ENCODE peak calls at places on chromosomes 3 and 15, in ten cellular contexts. F is Panc1, I is aorta, Q is heart left ventricle, S is IMR-90, U is kidney, B is HCT116, M is fibroblast of lung, O is lower lobe of right lung, Y is endothelial cell of umbilical vein. D is an unnamed sample. For H3K36me3, the result is how much of the 10 kb centered on the place peaks cover.

GRCh38 chr15:49712846-49713450 is 92.1 kb downstream of the DTWD1 start:
- DNase-seq in I (no peak), O (no peak), U (no peak), Q (no peak), F (no peak), M (no peak), B (no peak), S (no peak), Y (no peak), D (no peak)

GRCh38 chr15:61422773-61423172 is 193.7 kb upstream of the RORA start:
- DNase-seq in S (no peak), M (no peak), U (no peak), B (no peak), I (no peak), F (no peak), Y (no peak), Q (no peak), O (no peak), D (no peak)

GRCh38 chr3:141878812-141879211 is 2.4 kb downstream of the ATP1B3 start:
- DNase-seq in B (no peak), Y (peak), S (peak), U (no peak), O (no peak), M (peak), F (no peak), I (no peak), Q (no peak), D (no peak)

GRCh38 chr3:105867690-105868449 is 942 bp downstream of the CBLB start:
- DNase-seq in I (no peak), U (no peak), M (no peak), O (no peak), Q (no peak), S (no peak), B (no peak), F (no peak), Y (peak), D (no peak)

GRCh38 chr15:86650084-86650483 is 570.4 kb downstream of the AGBL1 start:
- DNase-seq in B (no peak), S (no peak), M (peak), F (no peak), U (no peak), O (no peak), Q (no peak), Y (no peak), I (no peak), D (no peak)

GRCh38 chr3:27658741-27659140 is 63.4 kb downstream of the EOMES start:
- DNase-seq in F (no peak), O (no peak), B (no peak), S (no peak), M (no peak), Q (no peak), I (no peak), U (no peak), Y (no peak), D (no peak)

GRCh38 chr3:132378048-132378762 is 39.1 kb upstream of the DNAJC13 start:
- DNase-seq in U (no peak), F (no peak), Y (no peak), S (no peak), O (no peak), I (no peak), Q (no peak), M (no peak), B (no peak), D (no peak)

GRCh38 chr3:37096972-37097371 is 77.4 kb downstream of the LRRFIP2 start:
- DNase-seq in F (no peak), S (no peak), U (no peak), I (no peak), O (no peak), B (no peak), M (peak), Y (peak), Q (no peak), D (peak)

GRCh38 chr3:64061628-64062027 is 38.3 kb upstream of the PSMD6 start:
- DNase-seq in U (no peak), F (no peak), Y (no peak), I (no peak), B (no peak), S (no peak), O (no peak), Q (no peak), M (no peak), D (no peak)

GRCh38 chr3:37902674-37903073 is 41.0 kb downstream of the CTDSPL start:
- DNase-seq in S (no peak), I (no peak), Y (no peak), U (no peak), F (no peak), B (no peak), Q (no peak), O (no peak), M (no peak), D (no peak)

GRCh38 chr3:172760406-172760805 is 9.9 kb downstream of the ECT2 start:
- DNase-seq in U (no peak), Q (no peak), F (no peak), I (no peak), B (no peak), O (no peak), Y (no peak), M (peak), S (peak), D (no peak)

GRCh38 chr3:120848503-120848902 is 59.5 kb upstream of the STXBP5L start:
- DNase-seq in U (no peak), Q (no peak), B (no peak), I (no peak), M (no peak), F (no peak), O (no peak), Y (no peak), S (no peak), D (no peak)

GRCh38 chr3:37291275-37291700 is 116.9 kb upstream of the LRRFIP2 start:
- DNase-seq in B (no peak), O (no peak), U (no peak), S (peak), Q (no peak), I (no peak), F (peak), Y (peak), M (peak), D (no peak)

GRCh38 chr3:171157286-171157685 is 130.8 kb upstream of the SLC2A2 start:
- DNase-seq in Q (peak), I (no peak), M (no peak), Y (no peak), O (no peak), U (no peak), B (no peak), F (no peak), S (no peak), D (no peak)

GRCh38 chr15:67124111-67124510 is 58.7 kb downstream of the SMAD3 start:
- DNase-seq in F (no peak), U (no peak), S (no peak), Y (no peak), I (no peak), O (no peak), M (no peak), Q (no peak), B (no peak), D (no peak)

GRCh38 chr3:119628390-119628789 is 30.7 kb downstream of the PLA1A start:
- DNase-seq in B (no peak), U (no peak), Q (no peak), I (no peak), O (no peak), M (no peak), F (no peak), S (no peak), Y (no peak), D (no peak)

GRCh38 chr3:8052599-8053185 is 448.9 kb upstream of the LMCD1 start:
- DNase-seq in Q (no peak), S (no peak), U (no peak), I (no peak), O (no peak), M (peak), B (no peak), F (no peak), Y (no peak), D (no peak)

GRCh38 chr3:190286014-190286413 is 36.2 kb downstream of the CLDN1 start:
- DNase-seq in B (no peak), O (no peak), F (no peak), Q (no peak), I (no peak), S (no peak), Y (no peak), M (no peak), U (no peak), D (no peak)

GRCh38 chr3:61771976-61772375 is 210.6 kb downstream of the PTPRG start:
- DNase-seq in Q (no peak), U (no peak), O (no peak), M (peak), Y (no peak), I (no peak), S (no peak), B (no peak), F (no peak), D (no peak)

GRCh38 chr15:68031406-68031805 is 22.7 kb upstream of the PIAS1 start:
- DNase-seq in I (no peak), F (no peak), Y (no peak), Q (no peak), B (no peak), U (no peak), O (no peak), M (no peak), S (no peak), D (no peak)

GRCh38 chr3:35679409-35680080 is 40.2 kb downstream of the ARPP21 start:
- DNase-seq in M (no peak), B (no peak), Y (no peak), U (no peak), F (no peak), O (no peak), Q (no peak), I (no peak), S (no peak), D (no peak)

GRCh38 chr3:52293491-52294319 is 6.1 kb downstream of the GLYCTK start:
- DNase-seq in B (no peak), Q (no peak), S (no peak), F (no peak), I (peak), O (peak), Y (no peak), U (peak), M (no peak), D (no peak)

GRCh38 chr3:42780892-42781700 is 8.0 kb upstream of the CCDC13 start:
- DNase-seq in Y (peak), Q (no peak), O (no peak), S (peak), F (no peak), U (no peak), I (no peak), B (peak), M (peak), D (no peak)

GRCh38 chr15:95326689-95327525 is 1003.6 kb upstream of the NR2F2 start:
- DNase-seq in F (no peak), Y (peak), Q (no peak), S (no peak), M (no peak), B (no peak), U (peak), I (no peak), O (no peak), D (no peak)

GRCh38 chr15:66670698-66671580 is 31.1 kb upstream of the SMAD6 start:
- DNase-seq in M (no peak), I (no peak), U (peak), F (no peak), S (no peak), Q (no peak), O (peak), Y (no peak), B (peak), D (no peak)

DNA sequence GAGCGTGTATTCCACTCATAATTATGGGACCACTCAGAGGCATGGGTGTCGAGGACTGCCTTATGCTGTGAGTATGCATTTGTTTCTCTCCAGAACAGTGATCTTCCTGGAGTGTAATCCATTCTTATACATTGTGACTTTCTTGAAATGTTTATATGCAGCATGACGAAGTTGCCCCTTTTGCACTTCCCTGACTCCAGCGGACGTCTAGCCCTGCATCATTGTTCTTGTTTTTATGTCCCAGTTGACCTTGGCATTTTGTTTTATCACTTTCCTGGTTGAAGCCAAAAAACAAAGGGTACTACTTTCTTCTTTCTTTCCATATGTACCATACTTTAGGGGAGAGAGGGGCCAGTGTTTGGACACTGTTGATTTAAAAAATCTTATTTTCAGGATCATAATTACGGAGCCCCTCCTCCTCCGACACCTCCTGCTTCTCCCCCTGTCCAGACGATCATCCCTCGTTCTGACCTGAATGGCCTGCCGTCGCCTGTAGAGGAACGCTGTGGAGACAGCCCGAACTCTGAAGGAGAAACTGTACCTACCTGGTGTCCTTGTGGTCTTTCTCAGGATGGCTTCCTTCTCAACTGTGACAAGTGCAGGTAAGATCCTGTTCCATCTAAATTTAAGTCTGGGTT is 36.6 kb downstream of the SETD5 start:
- DNase-seq in U (no peak), I (no peak), M (no peak), Y (no peak), F (no peak), S (no peak), B (no peak), O (no peak), Q (no peak), D (no peak)
- H3K36me3 ChIP-seq in U (half or more), I (under half), M (under half), Y (half or more), F (half or more), S (half or more), B (half or more), O (half or more), Q (half or more), D (half or more)

GRCh38 chr3:188254489-188255070 is 100.6 kb downstream of the LPP start:
- DNase-seq in F (no peak), M (no peak), Q (no peak), U (no peak), O (no peak), I (no peak), B (no peak), Y (no peak), S (no peak), D (no peak)

GRCh38 chr3:188253123-188253793 is 99.3 kb downstream of the LPP start:
- DNase-seq in Y (no peak), O (no peak), Q (no peak), F (no peak), U (no peak), B (no peak), I (no peak), M (no peak), S (no peak), D (no peak)

GRCh38 chr3:188256764-188257163 is 102.8 kb downstream of the LPP start:
- DNase-seq in I (no peak), F (no peak), Y (no peak), B (no peak), S (no peak), O (no peak), Q (no peak), M (no peak), U (no peak), D (no peak)

GRCh38 chr3:188253800-188254452 is 100.0 kb downstream of the LPP start:
- DNase-seq in I (no peak), U (no peak), S (no peak), B (no peak), Y (no peak), F (no peak), O (no peak), Q (no peak), M (no peak), D (no peak)

DNA sequence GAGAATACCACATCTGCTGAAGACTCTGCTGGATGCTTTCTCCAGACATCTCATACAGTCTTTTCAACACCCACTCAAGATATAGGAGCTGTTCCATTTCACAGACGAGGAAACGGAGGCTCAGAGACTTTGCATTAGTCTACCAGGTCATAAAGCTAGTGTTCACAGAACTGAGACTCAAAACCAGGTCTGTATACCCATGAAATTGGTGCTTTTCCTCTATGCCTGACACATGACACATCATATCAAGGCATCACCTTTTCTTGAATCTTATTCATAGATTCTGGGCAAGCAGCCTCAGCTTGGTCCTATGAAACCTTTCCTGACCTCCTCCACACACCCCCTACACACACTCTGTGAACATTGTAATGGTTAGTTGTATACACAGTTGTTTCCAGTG is 101.2 kb downstream of the LPP start:
- DNase-seq in O (no peak), U (no peak), B (no peak), I (no peak), Y (no peak), M (no peak), Q (no peak), S (no peak), F (no peak), D (no peak)
- H3K27ac ChIP-seq in O (no peak), U (no peak), B (no peak), I (peak), Y (no peak), M (no peak), Q (no peak), S (no peak), F (no peak), D (no peak)

DNA sequence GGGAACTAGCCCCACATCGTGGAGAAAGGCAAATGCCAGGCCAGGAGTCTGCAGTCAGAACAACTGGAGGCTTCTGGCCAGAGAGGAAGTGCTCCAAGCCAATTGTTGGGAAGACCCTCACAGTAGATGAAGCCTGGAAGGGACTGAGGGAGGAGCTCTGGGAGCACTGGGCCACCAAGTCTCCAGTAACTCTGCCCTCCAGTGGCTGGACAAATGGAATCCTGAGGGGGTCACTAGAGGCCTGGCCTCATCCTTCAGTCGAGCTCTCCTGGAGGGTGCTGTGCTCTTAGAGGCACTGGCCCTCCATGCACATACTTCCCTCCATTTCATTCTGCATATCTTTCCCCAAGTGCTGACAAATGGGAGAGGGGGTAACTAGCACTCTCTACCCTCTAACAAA is 103.0 kb downstream of the MYLK start:
- DNase-seq in B (no peak), S (no peak), Q (no peak), Y (no peak), O (no peak), M (no peak), I (no peak), F (no peak), U (no peak), D (no peak)
- H3K36me3 ChIP-seq in B (under half), S (under half), Q (under half), Y (under half), O (under half), M (under half), I (under half), F (under half), U (under half), D (under half)

DNA sequence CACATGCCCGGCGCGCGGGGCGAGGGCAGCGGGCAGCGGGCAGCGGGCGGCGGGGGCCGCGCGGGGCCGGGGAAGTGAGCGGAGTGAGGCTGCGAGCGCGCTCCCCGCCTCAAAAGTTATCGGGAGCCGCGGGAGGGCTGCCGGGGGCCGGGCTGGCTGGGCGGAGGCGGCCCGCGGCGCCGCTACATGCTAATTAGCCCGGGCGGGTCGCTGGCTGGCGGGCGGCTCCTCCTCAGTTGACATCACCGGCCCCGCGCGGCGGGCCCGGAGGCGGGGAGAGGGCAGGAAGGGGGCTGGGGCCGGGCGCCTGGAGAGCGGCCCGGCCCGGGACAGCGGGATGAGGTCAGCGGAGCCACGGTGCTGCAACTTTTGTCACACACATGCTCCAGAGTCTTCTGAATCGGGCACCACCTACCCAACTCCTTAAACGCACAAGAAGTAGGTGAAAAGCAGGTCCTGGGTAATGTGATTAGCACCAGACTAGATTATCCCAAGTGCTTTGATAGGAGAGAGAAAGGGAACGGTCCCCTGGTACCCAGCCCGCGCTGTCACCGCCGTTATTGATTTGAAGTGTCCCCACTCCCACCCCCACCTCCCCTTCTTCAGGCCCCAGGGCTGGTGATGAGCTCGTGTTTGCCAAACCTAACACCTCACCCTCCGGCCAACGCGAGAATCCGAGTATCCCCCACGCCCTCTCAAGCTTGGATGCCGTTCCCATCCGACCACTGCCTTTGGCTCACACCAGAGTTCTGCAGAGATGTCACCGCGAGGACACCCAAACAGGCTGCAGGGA is at the start of gene HEG1:
- DNase-seq in I (peak), Q (peak), O (peak), U (peak), M (peak), B (no peak), Y (peak), F (no peak), S (peak), D (peak)
- H3K27ac ChIP-seq in I (peak), Q (peak), O (peak), U (peak), M (peak), B (peak), Y (peak), F (peak), S (peak), D (peak)

GRCh38 chr3:48960841-48961413 is 29.1 kb upstream of the P4HTM start:
- DNase-seq in Y (no peak), S (no peak), B (no peak), I (no peak), F (no peak), M (no peak), O (no peak), Q (no peak), U (no peak), D (no peak)

GRCh38 chr3:48962340-48962739 is 27.7 kb upstream of the P4HTM start:
- DNase-seq in B (no peak), Q (no peak), I (no peak), O (no peak), M (no peak), F (no peak), U (no peak), Y (no peak), S (no peak), D (no peak)

GRCh38 chr3:48962939-48963338 is 27.1 kb upstream of the P4HTM start:
- DNase-seq in F (no peak), U (no peak), S (no peak), Q (no peak), I (no peak), O (no peak), Y (no peak), B (no peak), M (no peak), D (no peak)

GRCh38 chr3:48966367-48966766 is 23.7 kb upstream of the P4HTM start:
- DNase-seq in Q (no peak), S (peak), U (no peak), O (no peak), F (no peak), Y (no peak), M (no peak), I (no peak), B (no peak), D (no peak)

DNA sequence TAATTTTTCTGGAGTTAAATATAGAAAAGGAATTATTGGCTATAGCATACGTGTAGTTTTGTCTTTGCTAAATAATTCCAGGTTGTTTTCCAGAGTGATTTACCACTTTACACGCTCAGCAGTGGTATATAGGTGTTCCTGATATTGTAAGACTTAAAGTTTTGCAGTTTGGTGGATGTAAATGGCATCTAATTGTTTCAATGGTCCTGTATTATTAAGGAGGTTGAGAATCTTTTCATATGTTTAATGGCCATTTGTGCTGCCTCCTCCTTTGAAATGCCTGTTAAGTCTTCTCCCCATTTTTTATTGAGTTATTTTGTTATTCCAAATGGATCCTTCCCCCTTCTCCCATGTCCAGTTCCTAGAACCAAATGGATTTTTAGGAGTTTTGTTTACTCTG is 26.4 kb upstream of the P4HTM start:
- DNase-seq in B (no peak), Q (no peak), I (no peak), M (no peak), Y (no peak), U (no peak), S (no peak), F (no peak), O (no peak), D (no peak)
- H3K36me3 ChIP-seq in B (under half), Q (under half), I (under half), M (under half), Y (under half), U (under half), S (under half), F (under half), O (half or more), D (under half)

GRCh38 chr3:129615751-129616281 is 9.3 kb upstream of the PLXND1 start:
- DNase-seq in Y (no peak), Q (peak), B (no peak), I (peak), S (no peak), U (peak), F (no peak), M (no peak), O (peak), D (no peak)
- H3K27ac ChIP-seq in Y (no peak), Q (peak), B (no peak), I (no peak), S (no peak), U (peak), F (no peak), M (no peak), O (peak), D (no peak)

D was measured in SJSA1.